ENCODE peak calls at places on chromosome 21, in five cellular contexts. Q, A, S, V and W are unnamed samples.
A peak's percentile ranks its signal among the peaks of the same experiment; 100 is the strongest.

GRCh38 chr21:46007498-46007868 is 25.9 kb downstream of the COL6A1 start:
- DNase-seq in Q (no peak), A (no peak), S (no peak), V (no peak), W (no peak)

GRCh38 chr21:44304041-44304738 is 4.3 kb downstream of the PFKL start:
- DNase-seq in Q (no peak), A (peak; percentile 68), S (no peak), V (no peak), W (no peak)

GRCh38 chr21:14684071-14684470 is 138.0 kb upstream of the SAMSN1 start:
- DNase-seq in Q (no peak), A (no peak), S (no peak), V (no peak), W (peak; percentile 60)

GRCh38 chr21:31162079-31162699 is 123.9 kb upstream of the KRTAP19-8 start:
- DNase-seq in Q (no peak), A (no peak), S (no peak), V (no peak), W (no peak)

GRCh38 chr21:45613881-45614280 is 29.6 kb upstream of the PCBP3 start:
- DNase-seq in Q (no peak), A (no peak), S (no peak), V (no peak), W (no peak)

GRCh38 chr21:40067751-40068150 is 200.5 kb downstream of the PCP4 start:
- DNase-seq in Q (no peak), A (no peak), S (no peak), V (no peak), W (no peak)

GRCh38 chr21:46088189-46088588 is 9.7 kb upstream of the COL6A2 start:
- DNase-seq in Q (no peak), A (no peak), S (no peak), V (no peak), W (no peak)

GRCh38 chr21:45864436-45864835 is 117.1 kb upstream of the COL6A1 start:
- DNase-seq in Q (no peak), A (no peak), S (no peak), V (no peak), W (no peak)

GRCh38 chr21:44576025-44576420 is 2.5 kb downstream of the KRTAP10-4 start:
- DNase-seq in Q (no peak), A (no peak), S (no peak), V (no peak), W (no peak)

GRCh38 chr21:43779660-43780059 is 3.6 kb upstream of the CSTB start:
- DNase-seq in Q (no peak), A (no peak), S (no peak), V (no peak), W (peak; percentile 70)

GRCh38 chr21:43880111-43880985 is 15.3 kb downstream of the AGPAT3 start:
- DNase-seq in Q (peak; percentile 45), A (no peak), S (no peak), V (no peak), W (no peak)

GRCh38 chr21:35408401-35408800 is 359.3 kb upstream of the RUNX1 start:
- DNase-seq in Q (no peak), A (peak; percentile 4), S (no peak), V (no peak), W (no peak)
- H3K4me3 ChIP-seq in Q (no peak overlapping the region), A (no peak overlapping the region), S (peak overlapping the region; percentile 0), V (no peak overlapping the region), W (no peak overlapping the region)

DNA sequence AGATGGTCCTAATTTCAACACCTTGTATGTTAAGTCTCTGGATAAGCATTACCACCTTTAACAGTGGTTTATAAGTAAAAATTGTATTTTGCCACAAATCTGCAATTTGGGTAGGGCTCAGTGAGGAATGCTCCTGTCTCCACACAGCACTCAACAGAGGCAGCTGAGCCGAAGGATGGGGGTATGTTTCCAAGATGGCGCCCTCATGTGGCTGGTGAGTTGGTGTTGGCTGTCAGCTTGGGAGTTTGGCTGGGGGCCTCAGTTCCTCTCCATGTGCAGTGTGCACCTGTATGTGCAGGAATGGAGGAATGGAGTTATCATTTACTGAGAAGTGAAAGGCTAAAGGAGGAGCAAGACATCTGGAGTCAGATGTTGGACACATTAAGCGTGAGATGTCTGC is 136.8 kb downstream of the GABPA start:
- DNase-seq in Q (peak; percentile 33), A (no peak), S (no peak), V (no peak), W (peak; percentile 9)
- TF ChIP-seq CTCF in Q (peak; percentile 19), A (peak; percentile 34), S (no peak), V (peak; percentile 13), W (peak; percentile 19)

GRCh38 chr21:42235593-42235992 is 16.7 kb downstream of the ABCG1 start:
- DNase-seq in Q (no peak), A (no peak), S (no peak), V (no peak), W (no peak)
- H3K4me3 ChIP-seq in Q (no peak overlapping the region), A (peak overlapping the region; percentile 42), S (peak overlapping the region; percentile 55), V (no peak overlapping the region), W (no peak overlapping the region)

DNA sequence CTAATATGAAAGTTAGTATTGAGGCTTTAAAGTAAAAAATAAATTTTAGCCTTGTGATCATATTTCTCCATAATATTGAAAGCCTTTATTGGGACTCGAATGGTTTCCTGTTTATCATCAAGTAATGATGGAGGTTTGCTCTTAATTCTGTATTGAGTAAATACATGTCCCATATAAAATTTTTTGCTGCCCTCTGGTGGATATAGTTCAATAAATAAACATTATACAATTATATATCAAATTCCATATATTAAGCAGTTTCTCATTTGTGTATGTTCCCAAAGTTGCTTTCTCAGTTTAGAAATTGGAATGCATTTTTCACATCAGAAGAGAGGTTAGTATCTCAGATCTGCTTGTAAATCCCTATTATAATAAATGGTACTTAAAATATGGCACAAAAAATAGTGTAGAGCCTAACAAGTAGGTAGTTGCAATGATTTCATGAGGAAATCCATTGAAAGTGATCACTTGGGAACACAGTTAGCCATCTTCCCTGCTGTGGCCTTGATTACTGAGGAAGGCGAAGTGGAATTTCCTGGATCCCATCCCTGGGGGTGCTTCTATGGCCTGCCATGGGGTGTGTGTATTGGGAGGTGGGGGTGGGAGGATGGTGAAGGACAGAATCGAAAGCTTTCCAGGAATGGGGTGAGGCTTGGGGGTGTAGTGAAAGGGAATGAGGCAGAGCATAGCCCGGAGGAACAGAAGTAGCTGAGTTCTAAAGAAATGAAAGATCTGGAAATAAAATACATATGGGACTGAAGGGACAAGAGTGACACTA is 84.1 kb upstream of the C21orf91 start:
- DNase-seq in Q (peak; percentile 57), A (no peak), S (no peak), V (no peak), W (peak; percentile 35)
- TF ChIP-seq CTCF in Q (peak; percentile 3), A (peak; percentile 25), S (peak; percentile 44), V (no peak), W (no peak)